ENCODE peak calls at places on chromosomes 12 and 14, in seven cellular contexts. X is HL-60, U is NT2/D1, G is HepG2, A is fibroblast of lung, Q is uterus, J is brain microvascular endothelial cell. O is an unnamed sample.

GRCh38 chr14:93175492-93175891 is 9.2 kb downstream of the MOAP1 start:
- DNase-seq in X (no peak), U (no peak), G (no peak), A (no peak), Q (no peak), J (no peak), O (no peak)

GRCh38 chr14:88592016-88592415 is 29.2 kb downstream of the ZC3H14 start:
- DNase-seq in X (no peak), U (no peak), G (no peak), A (peak; percentile 9), Q (no peak), J (no peak), O (no peak)

GRCh38 chr12:97005612-97006011 is 98.6 kb downstream of the NEDD1 start:
- DNase-seq in X (no peak), U (no peak), G (no peak), A (no peak), Q (no peak), J (no peak), O (no peak)

GRCh38 chr12:47135578-47135977 is 55.8 kb upstream of the AMIGO2 start:
- DNase-seq in X (no peak), U (no peak), G (no peak), A (no peak), Q (no peak), J (no peak), O (no peak)

GRCh38 chr14:31770271-31770670 is 209.1 kb downstream of the NUBPL start:
- DNase-seq in X (no peak), U (no peak), G (no peak), A (peak; percentile 6), Q (no peak), J (no peak), O (no peak)

GRCh38 chr12:79597910-79598309 is 92.9 kb downstream of the PAWR start:
- DNase-seq in X (no peak), U (no peak), G (peak; percentile 53), A (no peak), Q (no peak), J (no peak), O (no peak)

GRCh38 chr12:3598896-3599295 is 107.9 kb downstream of the PRMT8 start:
- DNase-seq in X (no peak), U (no peak), G (no peak), A (no peak), Q (no peak), J (no peak), O (no peak)

GRCh38 chr12:16168078-16168477 is 109.4 kb downstream of the SLC15A5 start:
- DNase-seq in X (no peak), U (no peak), G (no peak), A (no peak), Q (no peak), J (no peak), O (no peak)

GRCh38 chr12:68368332-68368731 is 36.2 kb upstream of the MDM1 start:
- DNase-seq in X (no peak), U (no peak), G (no peak), A (no peak), Q (no peak), J (no peak), O (no peak)

GRCh38 chr12:47236109-47236714 is 156.5 kb upstream of the AMIGO2 start:
- DNase-seq in X (no peak), U (no peak), G (no peak), A (peak; percentile 79), Q (no peak), J (peak; percentile 70), O (peak; percentile 85)

GRCh38 chr12:61798778-61799177 is 461.4 kb upstream of the USP15 start:
- DNase-seq in X (no peak), U (no peak), G (no peak), A (no peak), Q (no peak), J (no peak), O (no peak)

GRCh38 chr12:128644664-128645296 is 179.0 kb downstream of the SLC15A4 start:
- DNase-seq in X (no peak), U (peak; percentile 48), G (peak; percentile 3), A (no peak), Q (peak; percentile 19), J (no peak), O (no peak)

GRCh38 chr14:54398028-54398368 is 1.2 kb downstream of the CDKN3 start:
- DNase-seq in X (no peak), U (no peak), G (no peak), A (no peak), Q (no peak), J (no peak), O (no peak)

GRCh38 chr12:98741615-98742265 is 96.7 kb downstream of the APAF1 start:
- DNase-seq in X (no peak), U (peak; percentile 25), G (no peak), A (no peak), Q (no peak), J (no peak), O (no peak)

GRCh38 chr12:12975322-12976077 is 23.5 kb upstream of the GPRC5D start:
- DNase-seq in X (no peak), U (peak; percentile 74), G (peak; percentile 41), A (peak; percentile 51), Q (peak; percentile 27), J (peak; percentile 50), O (peak; percentile 41)

GRCh38 chr12:104669851-104670337 is 213.1 kb downstream of the CHST11 start:
- DNase-seq in X (peak; percentile 97), U (no peak), G (no peak), A (peak; percentile 65), Q (peak; percentile 84), J (no peak), O (peak; percentile 21)

GRCh38 chr12:61993734-61994345 is 266.4 kb upstream of the USP15 start:
- DNase-seq in X (peak; percentile 2), U (peak; percentile 44), G (peak; percentile 14), A (peak; percentile 25), Q (no peak), J (peak; percentile 25), O (no peak)

GRCh38 chr14:72646861-72647528 is 246.9 kb downstream of the DPF3 start:
- DNase-seq in X (no peak), U (no peak), G (no peak), A (peak; percentile 92), Q (no peak), J (no peak), O (peak; percentile 66)

GRCh38 chr12:3042394-3042793 is 34.8 kb upstream of the TSPAN9 start:
- DNase-seq in X (peak; percentile 33), U (no peak), G (no peak), A (no peak), Q (no peak), J (no peak), O (no peak)

GRCh38 chr12:30154996-30155730 is 371.4 kb upstream of the TMTC1 start:
- DNase-seq in X (no peak), U (no peak), G (no peak), A (no peak), Q (no peak), J (peak; percentile 74), O (peak; percentile 18)

GRCh38 chr14:70188292-70188607 is 501 bp downstream of the SLC8A3 start:
- DNase-seq in X (no peak), U (no peak), G (no peak), A (no peak), Q (no peak), J (no peak), O (peak; percentile 6)

GRCh38 chr12:119178544-119179334 is at the start of gene HSPB8:
- DNase-seq in X (no peak), U (peak; percentile 30), G (peak; percentile 21), A (peak; percentile 94), Q (peak; percentile 94), J (peak; percentile 84), O (peak; percentile 94)

GRCh38 chr12:120254809-120255208 is 10.7 kb downstream of the PXN start:
- DNase-seq in X (no peak), U (no peak), G (no peak), A (no peak), Q (no peak), J (no peak), O (no peak)

GRCh38 chr12:53200107-53200457 is 7.0 kb downstream of the ITGB7 start:
- DNase-seq in X (no peak), U (no peak), G (no peak), A (no peak), Q (no peak), J (no peak), O (no peak)

GRCh38 chr12:53201170-53201541 is 5.9 kb downstream of the ITGB7 start:
- DNase-seq in X (no peak), U (no peak), G (no peak), A (peak; percentile 38), Q (no peak), J (no peak), O (no peak)

GRCh38 chr12:53198470-53199110 is 8.5 kb downstream of the ITGB7 start:
- DNase-seq in X (no peak), U (no peak), G (no peak), A (no peak), Q (no peak), J (no peak), O (no peak)

GRCh38 chr12:53200458-53201169 is 6.4 kb downstream of the ITGB7 start:
- DNase-seq in X (no peak), U (no peak), G (no peak), A (no peak), Q (no peak), J (no peak), O (no peak)

DNA sequence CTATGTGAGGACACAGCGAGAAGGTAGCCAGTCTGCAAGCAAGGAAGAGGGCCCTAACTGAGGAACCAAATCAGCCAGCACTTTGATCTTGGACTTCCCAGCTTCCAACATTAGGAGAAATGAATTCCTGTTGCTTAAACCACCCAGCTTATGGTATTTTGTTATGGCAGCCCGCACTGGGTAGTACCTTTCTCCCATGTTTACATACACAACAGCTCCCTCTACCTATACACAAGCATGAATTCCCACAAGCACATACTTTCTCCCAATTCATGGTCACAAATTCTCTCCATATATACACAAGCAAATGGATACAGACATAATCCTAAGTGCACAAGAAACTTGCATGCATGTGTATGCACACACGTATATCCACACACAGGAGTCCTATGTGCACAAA is 7.4 kb downstream of the ITGB7 start:
- DNase-seq in X (no peak), U (no peak), G (no peak), A (no peak), Q (no peak), J (no peak), O (no peak)
- H3K27me3 ChIP-seq in X (no peaks in the 10 kb centered on the region), U (peaks cover 42% of the 10 kb centered on the region), G (peaks cover 2% of the 10 kb centered on the region), A (no peaks in the 10 kb centered on the region), Q (no peaks in the 10 kb centered on the region), J (no peaks in the 10 kb centered on the region), O (no peaks in the 10 kb centered on the region)

GRCh38 chr12:38488866-38489265 is 172.3 kb downstream of the ALG10B start:
- DNase-seq in X (no peak), U (no peak), G (no peak), A (no peak), Q (no peak), J (no peak), O (no peak)
- H3K27me3 ChIP-seq in X (no peaks in the 10 kb centered on the region), U (no peaks in the 10 kb centered on the region), G (no peaks in the 10 kb centered on the region), A (no peaks in the 10 kb centered on the region), Q (no peaks in the 10 kb centered on the region), J (no peaks in the 10 kb centered on the region), O (no peaks in the 10 kb centered on the region)

GRCh38 chr12:125211464-125211863 is 146.2 kb downstream of the AACS start:
- DNase-seq in X (no peak), U (no peak), G (no peak), A (no peak), Q (no peak), J (no peak), O (no peak)
- H3K27me3 ChIP-seq in X (no peaks in the 10 kb centered on the region), U (no peaks in the 10 kb centered on the region), G (peaks cover 31% of the 10 kb centered on the region), A (no peaks in the 10 kb centered on the region), Q (no peaks in the 10 kb centered on the region), J (no peaks in the 10 kb centered on the region), O (no peaks in the 10 kb centered on the region)

DNA sequence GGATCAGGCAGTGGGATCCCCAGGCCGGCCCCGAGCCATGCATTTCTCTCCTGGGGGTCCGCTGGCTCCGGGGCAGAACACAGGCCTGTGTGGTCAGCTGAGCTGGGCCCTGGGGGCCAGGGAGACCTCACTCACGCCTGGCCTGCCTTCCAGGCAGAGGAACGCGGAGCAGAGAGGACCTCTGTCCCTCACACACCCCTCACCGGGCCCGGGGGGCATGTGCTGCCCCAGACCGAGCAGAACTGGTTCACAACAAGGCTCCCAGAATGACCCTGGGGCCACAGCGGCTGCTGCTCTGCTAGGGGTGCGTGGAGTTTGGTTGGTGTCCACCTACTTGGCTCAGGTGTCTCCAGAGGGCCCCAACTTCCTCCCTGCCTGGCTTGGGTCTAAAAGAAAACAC is 33.0 kb upstream of the RFLNA start:
- DNase-seq in X (no peak), U (no peak), G (no peak), A (no peak), Q (no peak), J (no peak), O (no peak)
- H3K27me3 ChIP-seq in X (peaks cover 3% of the 10 kb centered on the region), U (no peaks in the 10 kb centered on the region), G (peaks cover 19% of the 10 kb centered on the region), A (peaks cover 17% of the 10 kb centered on the region), Q (no peaks in the 10 kb centered on the region), J (peaks cover 14% of the 10 kb centered on the region), O (peaks cover 4% of the 10 kb centered on the region)

O was measured in MG63.